ENCODE peak calls at places on chromosomes 5 and 9, in eight cellular contexts. L is GM04504, D is cardiac fibroblast, W is aorta, C is GM10248, O is LoVo, V is AG09319, S is right lobe of liver. Y is an unnamed sample.
A peak's percentile ranks its signal among the peaks of the same experiment; 100 is the strongest.

GRCh38 chr5:162288647-162289296 is 221.2 kb downstream of the GABRG2 start:
- DNase-seq in L (no peak), D (no peak), C (no peak), S (no peak), O (no peak), W (no peak), V (no peak), Y (no peak)

GRCh38 chr9:123391946-123392345 is 35.9 kb downstream of the CRB2 start:
- DNase-seq in V (no peak), S (no peak), W (no peak), C (no peak), D (no peak), O (no peak), L (no peak), Y (no peak)

GRCh38 chr9:12798066-12798770 is 23.4 kb downstream of the LURAP1L start:
- DNase-seq in D (no peak), O (peak; percentile 17), L (no peak), V (no peak), S (no peak), W (no peak), C (no peak), Y (no peak)

GRCh38 chr5:143554918-143555477 is 151.5 kb upstream of the NR3C1 start:
- DNase-seq in L (no peak), O (no peak), V (no peak), W (no peak), S (no peak), C (no peak), D (no peak), Y (no peak)

GRCh38 chr9:102428305-102428704 is 566.8 kb upstream of the CYLC2 start:
- DNase-seq in O (no peak), C (no peak), W (no peak), L (no peak), S (no peak), V (no peak), D (no peak), Y (no peak)

GRCh38 chr5:139651863-139652787 is 4.0 kb downstream of the CXXC5 start:
- DNase-seq in S (peak; percentile 83), D (peak; percentile 76), O (no peak), W (peak; percentile 94), V (no peak), L (no peak), C (peak; percentile 93), Y (peak; percentile 87)

GRCh38 chr9:38110476-38110875 is 41.4 kb upstream of the SHB start:
- DNase-seq in D (no peak), O (no peak), C (no peak), S (no peak), W (peak; percentile 5), L (no peak), V (no peak), Y (no peak)

GRCh38 chr5:1285883-1286291 is 9.0 kb downstream of the TERT start:
- DNase-seq in O (no peak), S (no peak), L (no peak), V (no peak), W (peak; percentile 60), D (no peak), C (no peak), Y (no peak)

GRCh38 chr5:35317586-35317985 is 87.3 kb upstream of the PRLR start:
- DNase-seq in L (no peak), D (no peak), S (no peak), C (no peak), W (no peak), V (no peak), O (no peak), Y (no peak)

GRCh38 chr5:98513378-98513777 is 260.1 kb upstream of the RGMB start:
- DNase-seq in C (no peak), S (no peak), V (no peak), L (no peak), O (no peak), D (no peak), W (no peak), Y (peak; percentile 33)

GRCh38 chr9:6611891-6612290 is 33.6 kb downstream of the GLDC start:
- DNase-seq in S (no peak), O (no peak), V (no peak), C (no peak), L (no peak), D (no peak), W (no peak), Y (no peak)

GRCh38 chr9:121692606-121693505 is 41.4 kb downstream of the DAB2IP start:
- DNase-seq in W (peak; percentile 85), O (peak; percentile 82), S (no peak), L (no peak), D (no peak), C (no peak), V (no peak), Y (peak; percentile 52)

GRCh38 chr9:99357575-99357974 is 135.5 kb downstream of the SEC61B start:
- DNase-seq in W (peak; percentile 79), D (peak; percentile 3), V (no peak), C (peak; percentile 31), O (no peak), L (no peak), S (peak; percentile 75), Y (no peak)

GRCh38 chr9:13445123-13445522 is 165.6 kb upstream of the MPDZ start:
- DNase-seq in V (no peak), D (peak; percentile 42), O (no peak), S (no peak), W (no peak), L (no peak), C (no peak), Y (no peak)

GRCh38 chr5:42840279-42840678 is 28.6 kb upstream of the SELENOP start:
- DNase-seq in S (peak; percentile 90), V (peak; percentile 83), D (peak; percentile 97), W (no peak), L (peak; percentile 55), O (no peak), C (no peak), Y (no peak)

GRCh38 chr5:142432369-142432863 is 107.6 kb upstream of the SPRY4 start:
- DNase-seq in D (no peak), C (peak; percentile 34), O (no peak), V (no peak), L (no peak), S (no peak), W (no peak), Y (peak; percentile 18)

GRCh38 chr9:801399-802071 is 40.0 kb upstream of the DMRT1 start:
- DNase-seq in D (peak; percentile 66), O (peak; percentile 6), W (no peak), V (peak; percentile 12), L (no peak), C (no peak), S (no peak), Y (no peak)

GRCh38 chr5:174204914-174205313 is 159.4 kb downstream of the NSG2 start:
- DNase-seq in V (no peak), S (no peak), W (no peak), D (no peak), C (no peak), L (no peak), O (no peak), Y (peak; percentile 56)

GRCh38 chr5:72246239-72246580 is 73.8 kb downstream of the MRPS27 start:
- DNase-seq in V (no peak), L (no peak), D (no peak), W (no peak), C (no peak), S (no peak), O (no peak), Y (no peak)

GRCh38 chr5:127358274-127358673 is 67.7 kb downstream of the MEGF10 start:
- DNase-seq in W (no peak), S (no peak), C (no peak), L (peak; percentile 30), O (no peak), D (peak; percentile 46), V (no peak), Y (no peak)

GRCh38 chr5:134878403-134878802 is 4.2 kb downstream of the TXNDC15 start:
- DNase-seq in W (no peak), C (no peak), D (no peak), V (no peak), S (no peak), L (no peak), O (no peak), Y (no peak)

GRCh38 chr9:82101475-82101874 is 112.9 kb downstream of the SPATA31D1 start:
- DNase-seq in C (no peak), V (no peak), W (no peak), O (no peak), L (no peak), D (no peak), S (no peak), Y (no peak)

GRCh38 chr5:62720036-62720441 is 141.4 kb downstream of the LRRC70 start:
- DNase-seq in L (no peak), W (no peak), C (peak; percentile 37), S (no peak), D (peak; percentile 13), V (no peak), O (no peak), Y (no peak)

GRCh38 chr5:121660142-121660541 is 191.5 kb upstream of the FTMT start:
- DNase-seq in L (no peak), W (no peak), C (no peak), D (no peak), V (no peak), S (no peak), O (no peak), Y (peak; percentile 17)

GRCh38 chr9:21506910-21507795 is 25.0 kb upstream of the IFNE start:
- DNase-seq in W (no peak), C (no peak), V (peak; percentile 74), D (peak; percentile 92), S (no peak), L (peak; percentile 87), O (peak; percentile 47), Y (no peak)

GRCh38 chr5:92002875-92003274 is 619.8 kb upstream of the ARRDC3 start:
- DNase-seq in O (no peak), W (no peak), L (no peak), C (no peak), D (no peak), V (no peak), S (no peak), Y (no peak)

GRCh38 chr5:147075187-147075586 is 159.6 kb upstream of the STK32A start:
- DNase-seq in W (no peak), D (no peak), L (no peak), S (no peak), V (no peak), C (no peak), O (no peak), Y (no peak)

GRCh38 chr9:137534256-137535119 is 15.7 kb downstream of the PNPLA7 start:
- DNase-seq in D (peak; percentile 75), C (peak; percentile 69), S (no peak), L (peak; percentile 31), W (no peak), O (peak; percentile 72), V (peak; percentile 12), Y (peak; percentile 52)

GRCh38 chr9:131764568-131764967 is 24.7 kb upstream of the RAPGEF1 start:
- DNase-seq in S (no peak), D (no peak), L (no peak), C (no peak), O (no peak), V (no peak), W (no peak), Y (no peak)

Y was measured in pancreas.